ENCODE peak calls at places on chromosomes 12 and 14, in five cellular contexts. One of them, this sample, is unnamed.

GRCh38 chr14:56659361-56659760 is 79.8 kb downstream of the TMEM260 start:
- DNase-seq in RWPE1: no peak
- DNase-seq in left cardiac atrium: no peak
- DNase-seq in naive thymus-derived CD8-positive, alpha-beta T cell: no peak
- DNase-seq in NCI-H226: no peak
- DNase-seq in this sample: no peak

GRCh38 chr12:59708484-59708883 is 112.7 kb downstream of the SLC16A7 start:
- DNase-seq in RWPE1: peak; percentile 4
- DNase-seq in left cardiac atrium: no peak
- DNase-seq in naive thymus-derived CD8-positive, alpha-beta T cell: no peak
- DNase-seq in NCI-H226: peak; percentile 3
- DNase-seq in this sample: no peak

GRCh38 chr12:40224439-40225291 is at the start of gene LRRK2:
- DNase-seq in RWPE1: peak; percentile 34
- DNase-seq in left cardiac atrium: peak; percentile 89
- DNase-seq in naive thymus-derived CD8-positive, alpha-beta T cell: peak; percentile 10
- DNase-seq in NCI-H226: peak; percentile 13
- DNase-seq in this sample: no peak

GRCh38 chr12:21500786-21501257 is 613 bp downstream of the RECQL start:
- DNase-seq in RWPE1: no peak
- DNase-seq in left cardiac atrium: no peak
- DNase-seq in naive thymus-derived CD8-positive, alpha-beta T cell: no peak
- DNase-seq in NCI-H226: no peak
- DNase-seq in this sample: no peak

GRCh38 chr12:89504560-89505346 is 19.8 kb downstream of the GALNT4 start:
- DNase-seq in RWPE1: no peak
- DNase-seq in left cardiac atrium: no peak
- DNase-seq in naive thymus-derived CD8-positive, alpha-beta T cell: no peak
- DNase-seq in NCI-H226: no peak
- DNase-seq in this sample: no peak

GRCh38 chr14:75323571-75323970 is 44.9 kb downstream of the FOS start:
- DNase-seq in RWPE1: no peak
- DNase-seq in left cardiac atrium: no peak
- DNase-seq in naive thymus-derived CD8-positive, alpha-beta T cell: no peak
- DNase-seq in NCI-H226: no peak
- DNase-seq in this sample: no peak

GRCh38 chr14:52473557-52473956 is 78.7 kb downstream of the TXNDC16 start:
- DNase-seq in RWPE1: peak; percentile 16
- DNase-seq in left cardiac atrium: no peak
- DNase-seq in naive thymus-derived CD8-positive, alpha-beta T cell: peak; percentile 46
- DNase-seq in NCI-H226: peak; percentile 17
- DNase-seq in this sample: no peak

GRCh38 chr14:97771340-97772045 is 974.3 kb downstream of the VRK1 start:
- DNase-seq in RWPE1: peak; percentile 48
- DNase-seq in left cardiac atrium: no peak
- DNase-seq in naive thymus-derived CD8-positive, alpha-beta T cell: no peak
- DNase-seq in NCI-H226: no peak
- DNase-seq in this sample: peak; percentile 92

GRCh38 chr12:6771091-6771495 is 1.2 kb upstream of the LAG3 start:
- DNase-seq in RWPE1: no peak
- DNase-seq in left cardiac atrium: no peak
- DNase-seq in naive thymus-derived CD8-positive, alpha-beta T cell: no peak
- DNase-seq in NCI-H226: no peak
- DNase-seq in this sample: no peak

GRCh38 chr14:103708750-103709187 is 6.5 kb downstream of the XRCC3 start:
- DNase-seq in RWPE1: no peak
- DNase-seq in left cardiac atrium: no peak
- DNase-seq in naive thymus-derived CD8-positive, alpha-beta T cell: no peak
- DNase-seq in NCI-H226: no peak
- DNase-seq in this sample: no peak

GRCh38 chr12:44526655-44527199 is 349.4 kb downstream of the NELL2 start:
- DNase-seq in RWPE1: no peak
- DNase-seq in left cardiac atrium: no peak
- DNase-seq in naive thymus-derived CD8-positive, alpha-beta T cell: no peak
- DNase-seq in NCI-H226: no peak
- DNase-seq in this sample: no peak

GRCh38 chr14:76498976-76499375 is 123.0 kb downstream of the ESRRB start:
- DNase-seq in RWPE1: no peak
- DNase-seq in left cardiac atrium: no peak
- DNase-seq in naive thymus-derived CD8-positive, alpha-beta T cell: no peak
- DNase-seq in NCI-H226: no peak
- DNase-seq in this sample: no peak

GRCh38 chr14:94641632-94641955 is 29.4 kb downstream of the SERPINA3 start:
- DNase-seq in RWPE1: no peak
- DNase-seq in left cardiac atrium: no peak
- DNase-seq in naive thymus-derived CD8-positive, alpha-beta T cell: no peak
- DNase-seq in NCI-H226: no peak
- DNase-seq in this sample: no peak

This sample was measured in epithelial cell of prostate.